ENCODE peak calls at places on chromosomes 11 and 22, in ten cellular contexts. One of them, this sample, is unnamed.

GRCh38 chr11:118003021-118003423 is 16.8 kb downstream of the IL10RA start:
- DNase-seq in esophagus squamous epithelium: no peak
- DNase-seq in CD8-positive, alpha-beta T cell: no peak
- DNase-seq in fibroblast of the aortic adventitia: no peak
- DNase-seq in PC-9: peak
- DNase-seq in aorta: no peak
- DNase-seq in heart left ventricle: no peak
- DNase-seq in pancreas: no peak
- DNase-seq in endodermal cell: no peak
- DNase-seq in cardiac fibroblast: no peak
- DNase-seq in this sample: no peak

GRCh38 chr11:2091786-2092463 is 47.3 kb downstream of the IGF2 start:
- DNase-seq in CD8-positive, alpha-beta T cell: no peak
- DNase-seq in aorta: no peak
- DNase-seq in pancreas: peak
- DNase-seq in cardiac fibroblast: no peak
- DNase-seq in fibroblast of the aortic adventitia: no peak
- DNase-seq in esophagus squamous epithelium: no peak
- DNase-seq in endodermal cell: peak
- DNase-seq in PC-9: no peak
- DNase-seq in heart left ventricle: no peak
- DNase-seq in this sample: no peak

GRCh38 chr11:33507967-33508366 is 192.7 kb downstream of the C11orf91 start:
- DNase-seq in cardiac fibroblast: peak
- DNase-seq in heart left ventricle: no peak
- DNase-seq in PC-9: peak
- DNase-seq in CD8-positive, alpha-beta T cell: no peak
- DNase-seq in esophagus squamous epithelium: no peak
- DNase-seq in endodermal cell: peak
- DNase-seq in fibroblast of the aortic adventitia: peak
- DNase-seq in pancreas: no peak
- DNase-seq in aorta: no peak
- DNase-seq in this sample: peak

GRCh38 chr22:31062566-31063230 is 18.4 kb upstream of the SMTN start:
- DNase-seq in CD8-positive, alpha-beta T cell: no peak
- DNase-seq in fibroblast of the aortic adventitia: no peak
- DNase-seq in cardiac fibroblast: no peak
- DNase-seq in aorta: no peak
- DNase-seq in esophagus squamous epithelium: no peak
- DNase-seq in PC-9: no peak
- DNase-seq in pancreas: no peak
- DNase-seq in heart left ventricle: no peak
- DNase-seq in endodermal cell: no peak
- DNase-seq in this sample: no peak

GRCh38 chr11:9687736-9688494 is 24.0 kb downstream of the SWAP70 start:
- DNase-seq in PC-9: no peak
- DNase-seq in pancreas: no peak
- DNase-seq in esophagus squamous epithelium: no peak
- DNase-seq in cardiac fibroblast: peak
- DNase-seq in CD8-positive, alpha-beta T cell: no peak
- DNase-seq in heart left ventricle: no peak
- DNase-seq in fibroblast of the aortic adventitia: peak
- DNase-seq in endodermal cell: no peak
- DNase-seq in aorta: no peak
- DNase-seq in this sample: no peak

GRCh38 chr11:108853864-108854263 is 189.0 kb downstream of the DDX10 start:
- DNase-seq in cardiac fibroblast: peak
- DNase-seq in CD8-positive, alpha-beta T cell: peak
- DNase-seq in PC-9: no peak
- DNase-seq in aorta: no peak
- DNase-seq in heart left ventricle: no peak
- DNase-seq in esophagus squamous epithelium: no peak
- DNase-seq in endodermal cell: peak
- DNase-seq in pancreas: no peak
- DNase-seq in fibroblast of the aortic adventitia: peak
- DNase-seq in this sample: no peak

GRCh38 chr11:123063396-123064267 is 1.7 kb upstream of the HSPA8 start:
- DNase-seq in esophagus squamous epithelium: no peak
- DNase-seq in pancreas: no peak
- DNase-seq in cardiac fibroblast: peak
- DNase-seq in aorta: peak
- DNase-seq in fibroblast of the aortic adventitia: peak
- DNase-seq in endodermal cell: no peak
- DNase-seq in PC-9: no peak
- DNase-seq in CD8-positive, alpha-beta T cell: no peak
- DNase-seq in heart left ventricle: peak
- DNase-seq in this sample: no peak

GRCh38 chr22:49163960-49164690 is 663.5 kb downstream of the BRD1 start:
- DNase-seq in esophagus squamous epithelium: no peak
- DNase-seq in CD8-positive, alpha-beta T cell: no peak
- DNase-seq in PC-9: no peak
- DNase-seq in pancreas: peak
- DNase-seq in heart left ventricle: no peak
- DNase-seq in cardiac fibroblast: no peak
- DNase-seq in fibroblast of the aortic adventitia: no peak
- DNase-seq in endodermal cell: no peak
- DNase-seq in aorta: peak
- DNase-seq in this sample: no peak

GRCh38 chr11:16001899-16002426 is 354.4 kb downstream of the SOX6 start:
- DNase-seq in fibroblast of the aortic adventitia: peak
- DNase-seq in heart left ventricle: no peak
- DNase-seq in aorta: no peak
- DNase-seq in esophagus squamous epithelium: no peak
- DNase-seq in PC-9: peak
- DNase-seq in CD8-positive, alpha-beta T cell: no peak
- DNase-seq in pancreas: no peak
- DNase-seq in endodermal cell: no peak
- DNase-seq in cardiac fibroblast: peak
- DNase-seq in this sample: no peak

GRCh38 chr22:23064381-23065068 is 5.8 kb upstream of the GNAZ start:
- DNase-seq in CD8-positive, alpha-beta T cell: no peak
- DNase-seq in esophagus squamous epithelium: no peak
- DNase-seq in pancreas: peak
- DNase-seq in endodermal cell: peak
- DNase-seq in aorta: peak
- DNase-seq in cardiac fibroblast: no peak
- DNase-seq in fibroblast of the aortic adventitia: no peak
- DNase-seq in heart left ventricle: peak
- DNase-seq in PC-9: no peak
- DNase-seq in this sample: peak

GRCh38 chr11:109864834-109865557 is 228.2 kb upstream of the ZC3H12C start:
- DNase-seq in endodermal cell: no peak
- DNase-seq in CD8-positive, alpha-beta T cell: no peak
- DNase-seq in PC-9: no peak
- DNase-seq in pancreas: no peak
- DNase-seq in esophagus squamous epithelium: no peak
- DNase-seq in aorta: no peak
- DNase-seq in cardiac fibroblast: peak
- DNase-seq in heart left ventricle: no peak
- DNase-seq in fibroblast of the aortic adventitia: peak
- DNase-seq in this sample: no peak

GRCh38 chr22:44493206-44493605 is 4.8 kb downstream of the RTL6 start:
- DNase-seq in PC-9: no peak
- DNase-seq in aorta: no peak
- DNase-seq in pancreas: no peak
- DNase-seq in esophagus squamous epithelium: no peak
- DNase-seq in cardiac fibroblast: no peak
- DNase-seq in endodermal cell: no peak
- DNase-seq in heart left ventricle: no peak
- DNase-seq in fibroblast of the aortic adventitia: no peak
- DNase-seq in CD8-positive, alpha-beta T cell: peak
- DNase-seq in this sample: no peak

GRCh38 chr22:24894998-24895397 is 51.5 kb downstream of the LHFPL7 start:
- DNase-seq in pancreas: peak
- DNase-seq in heart left ventricle: peak
- DNase-seq in endodermal cell: no peak
- DNase-seq in CD8-positive, alpha-beta T cell: no peak
- DNase-seq in fibroblast of the aortic adventitia: peak
- DNase-seq in aorta: peak
- DNase-seq in cardiac fibroblast: peak
- DNase-seq in PC-9: peak
- DNase-seq in esophagus squamous epithelium: no peak
- DNase-seq in this sample: peak

DNA sequence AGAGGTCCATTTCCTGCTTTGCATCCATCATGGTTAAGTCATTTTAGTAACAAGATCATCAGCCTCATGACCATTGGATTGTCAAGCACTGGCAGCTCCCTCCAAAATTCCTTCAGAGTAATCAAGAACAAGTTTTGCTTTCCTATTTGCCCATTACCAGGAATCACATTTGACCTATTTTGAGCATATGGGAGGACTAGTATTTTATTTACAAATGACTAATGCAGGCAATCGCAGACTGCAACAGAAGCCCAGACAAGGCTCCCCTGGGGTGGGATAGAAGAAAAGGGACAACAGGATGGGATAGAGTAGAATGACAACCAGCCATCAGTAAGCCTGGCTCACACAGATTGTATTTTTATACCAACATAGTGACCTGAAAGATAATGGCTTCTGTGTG is 9.1 kb downstream of the MMP10 start:
- DNase-seq in aorta: no peak
- DNase-seq in endodermal cell: no peak
- DNase-seq in cardiac fibroblast: no peak
- DNase-seq in heart left ventricle: no peak
- DNase-seq in CD8-positive, alpha-beta T cell: no peak
- DNase-seq in PC-9: peak
- DNase-seq in esophagus squamous epithelium: no peak
- DNase-seq in fibroblast of the aortic adventitia: no peak
- DNase-seq in pancreas: no peak
- DNase-seq in this sample: peak
- H3K4me3 ChIP-seq in aorta: no peak
- H3K4me3 ChIP-seq in endodermal cell: no peak
- H3K4me3 ChIP-seq in cardiac fibroblast: no peak
- H3K4me3 ChIP-seq in heart left ventricle: no peak
- H3K4me3 ChIP-seq in CD8-positive, alpha-beta T cell: no peak
- H3K4me3 ChIP-seq in PC-9: no peak
- H3K4me3 ChIP-seq in esophagus squamous epithelium: no peak
- H3K4me3 ChIP-seq in fibroblast of the aortic adventitia: no peak
- H3K4me3 ChIP-seq in pancreas: no peak
- H3K4me3 ChIP-seq in this sample: no peak

GRCh38 chr11:61172353-61172752 is 11.1 kb upstream of the VPS37C start:
- DNase-seq in PC-9: no peak
- DNase-seq in esophagus squamous epithelium: no peak
- DNase-seq in fibroblast of the aortic adventitia: no peak
- DNase-seq in aorta: no peak
- DNase-seq in cardiac fibroblast: no peak
- DNase-seq in CD8-positive, alpha-beta T cell: no peak
- DNase-seq in pancreas: no peak
- DNase-seq in endodermal cell: no peak
- DNase-seq in heart left ventricle: no peak
- DNase-seq in this sample: peak
- H3K4me3 ChIP-seq in PC-9: no peak
- H3K4me3 ChIP-seq in esophagus squamous epithelium: no peak
- H3K4me3 ChIP-seq in fibroblast of the aortic adventitia: no peak
- H3K4me3 ChIP-seq in aorta: no peak
- H3K4me3 ChIP-seq in cardiac fibroblast: no peak
- H3K4me3 ChIP-seq in CD8-positive, alpha-beta T cell: no peak
- H3K4me3 ChIP-seq in pancreas: no peak
- H3K4me3 ChIP-seq in endodermal cell: no peak
- H3K4me3 ChIP-seq in heart left ventricle: no peak
- H3K4me3 ChIP-seq in this sample: no peak

DNA sequence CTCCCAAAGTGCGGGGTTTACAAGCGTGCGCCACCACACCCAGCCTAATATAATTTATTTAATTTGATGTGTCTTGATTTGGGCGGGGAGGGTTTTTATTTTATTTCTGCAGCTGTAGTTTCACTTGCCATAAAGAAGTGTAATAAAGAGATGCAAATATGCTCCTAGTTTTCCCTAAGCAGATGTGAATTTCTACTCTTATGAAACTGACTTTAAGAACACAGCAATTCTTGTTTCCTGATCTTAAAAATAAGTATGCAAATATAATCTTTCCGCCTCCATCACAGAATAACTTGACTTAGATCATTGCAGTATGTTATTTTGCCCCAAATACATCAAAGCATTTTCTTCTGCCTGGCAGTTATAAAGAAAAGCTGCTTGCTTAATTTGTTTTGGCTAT is 4.4 kb downstream of the SPCS2 start:
- DNase-seq in endodermal cell: no peak
- DNase-seq in esophagus squamous epithelium: no peak
- DNase-seq in fibroblast of the aortic adventitia: no peak
- DNase-seq in pancreas: no peak
- DNase-seq in CD8-positive, alpha-beta T cell: no peak
- DNase-seq in cardiac fibroblast: no peak
- DNase-seq in PC-9: no peak
- DNase-seq in aorta: no peak
- DNase-seq in heart left ventricle: no peak
- DNase-seq in this sample: no peak
- H3K4me3 ChIP-seq in endodermal cell: no peak
- H3K4me3 ChIP-seq in esophagus squamous epithelium: no peak
- H3K4me3 ChIP-seq in fibroblast of the aortic adventitia: no peak
- H3K4me3 ChIP-seq in pancreas: no peak
- H3K4me3 ChIP-seq in CD8-positive, alpha-beta T cell: no peak
- H3K4me3 ChIP-seq in cardiac fibroblast: no peak
- H3K4me3 ChIP-seq in PC-9: no peak
- H3K4me3 ChIP-seq in aorta: no peak
- H3K4me3 ChIP-seq in heart left ventricle: no peak
- H3K4me3 ChIP-seq in this sample: no peak

GRCh38 chr11:61587951-61588695 is 7.2 kb upstream of the SYT7 start:
- DNase-seq in aorta: no peak
- DNase-seq in CD8-positive, alpha-beta T cell: peak
- DNase-seq in esophagus squamous epithelium: no peak
- DNase-seq in PC-9: peak
- DNase-seq in cardiac fibroblast: no peak
- DNase-seq in pancreas: peak
- DNase-seq in heart left ventricle: peak
- DNase-seq in fibroblast of the aortic adventitia: no peak
- DNase-seq in endodermal cell: peak
- DNase-seq in this sample: peak
- H3K4me3 ChIP-seq in aorta: peak
- H3K4me3 ChIP-seq in CD8-positive, alpha-beta T cell: peak
- H3K4me3 ChIP-seq in esophagus squamous epithelium: peak
- H3K4me3 ChIP-seq in PC-9: peak
- H3K4me3 ChIP-seq in cardiac fibroblast: peak
- H3K4me3 ChIP-seq in pancreas: peak
- H3K4me3 ChIP-seq in heart left ventricle: peak
- H3K4me3 ChIP-seq in fibroblast of the aortic adventitia: peak
- H3K4me3 ChIP-seq in endodermal cell: peak
- H3K4me3 ChIP-seq in this sample: peak

GRCh38 chr22:28792491-28793383 is 7.6 kb downstream of the XBP1 start:
- DNase-seq in PC-9: no peak
- DNase-seq in CD8-positive, alpha-beta T cell: no peak
- DNase-seq in cardiac fibroblast: no peak
- DNase-seq in pancreas: peak
- DNase-seq in aorta: no peak
- DNase-seq in heart left ventricle: no peak
- DNase-seq in fibroblast of the aortic adventitia: no peak
- DNase-seq in endodermal cell: no peak
- DNase-seq in esophagus squamous epithelium: no peak
- DNase-seq in this sample: no peak
- H3K4me3 ChIP-seq in PC-9: no peak
- H3K4me3 ChIP-seq in CD8-positive, alpha-beta T cell: no peak
- H3K4me3 ChIP-seq in cardiac fibroblast: no peak
- H3K4me3 ChIP-seq in pancreas: no peak
- H3K4me3 ChIP-seq in aorta: no peak
- H3K4me3 ChIP-seq in heart left ventricle: no peak
- H3K4me3 ChIP-seq in fibroblast of the aortic adventitia: no peak
- H3K4me3 ChIP-seq in endodermal cell: no peak
- H3K4me3 ChIP-seq in esophagus squamous epithelium: no peak
- H3K4me3 ChIP-seq in this sample: no peak

This sample was measured in H7.